ENCODE peak calls at places on chromosomes 13 and 19, in six cellular contexts. One of them, this sample, is unnamed.

GRCh38 chr13:45194081-45194939 is 6.5 kb downstream of the KCTD4 start:
- DNase-seq in thoracic aorta: no peak
- DNase-seq in mesendoderm: peak
- DNase-seq in neural progenitor cell: peak
- DNase-seq in psoas muscle: no peak
- DNase-seq in gastrocnemius medialis: no peak
- DNase-seq in this sample: no peak

GRCh38 chr13:41294914-41295313 is 16.2 kb upstream of the NAA16 start:
- DNase-seq in thoracic aorta: no peak
- DNase-seq in psoas muscle: no peak
- DNase-seq in gastrocnemius medialis: no peak
- DNase-seq in neural progenitor cell: no peak
- DNase-seq in mesendoderm: no peak
- DNase-seq in this sample: no peak

GRCh38 chr13:82661126-82661525 is 1221.1 kb downstream of the SLITRK1 start:
- DNase-seq in neural progenitor cell: no peak
- DNase-seq in mesendoderm: peak
- DNase-seq in psoas muscle: no peak
- DNase-seq in gastrocnemius medialis: no peak
- DNase-seq in thoracic aorta: no peak
- DNase-seq in this sample: no peak

GRCh38 chr13:110702591-110703526 is 3.1 kb downstream of the CARS2 start:
- DNase-seq in psoas muscle: peak
- DNase-seq in mesendoderm: no peak
- DNase-seq in neural progenitor cell: no peak
- DNase-seq in thoracic aorta: no peak
- DNase-seq in gastrocnemius medialis: peak
- DNase-seq in this sample: no peak

GRCh38 chr13:65605386-65605785 is 1624.8 kb downstream of the PCDH9 start:
- DNase-seq in gastrocnemius medialis: no peak
- DNase-seq in thoracic aorta: no peak
- DNase-seq in psoas muscle: no peak
- DNase-seq in mesendoderm: no peak
- DNase-seq in neural progenitor cell: no peak
- DNase-seq in this sample: no peak

GRCh38 chr19:29013325-29013724 is 199.6 kb downstream of the UQCRFS1 start:
- DNase-seq in psoas muscle: no peak
- DNase-seq in mesendoderm: peak
- DNase-seq in gastrocnemius medialis: no peak
- DNase-seq in neural progenitor cell: peak
- DNase-seq in thoracic aorta: no peak
- DNase-seq in this sample: no peak

GRCh38 chr13:110524484-110525254 is 36.9 kb downstream of the RAB20 start:
- DNase-seq in thoracic aorta: no peak
- DNase-seq in mesendoderm: no peak
- DNase-seq in psoas muscle: peak
- DNase-seq in neural progenitor cell: no peak
- DNase-seq in gastrocnemius medialis: peak
- DNase-seq in this sample: no peak

GRCh38 chr13:28299941-28300340 is 161.6 kb downstream of the PAN3 start:
- DNase-seq in mesendoderm: no peak
- DNase-seq in psoas muscle: no peak
- DNase-seq in neural progenitor cell: no peak
- DNase-seq in gastrocnemius medialis: no peak
- DNase-seq in thoracic aorta: no peak
- DNase-seq in this sample: no peak

GRCh38 chr19:55365245-55365644 is 2.2 kb upstream of the GARIN5B start:
- DNase-seq in psoas muscle: no peak
- DNase-seq in thoracic aorta: no peak
- DNase-seq in gastrocnemius medialis: no peak
- DNase-seq in neural progenitor cell: no peak
- DNase-seq in mesendoderm: no peak
- DNase-seq in this sample: no peak

GRCh38 chr13:107712145-107712544 is 503.2 kb downstream of the LIG4 start:
- DNase-seq in gastrocnemius medialis: no peak
- DNase-seq in psoas muscle: no peak
- DNase-seq in thoracic aorta: no peak
- DNase-seq in mesendoderm: no peak
- DNase-seq in neural progenitor cell: no peak
- DNase-seq in this sample: no peak

GRCh38 chr13:43916828-43917227 is 37.1 kb downstream of the LACC1 start:
- DNase-seq in thoracic aorta: no peak
- DNase-seq in neural progenitor cell: no peak
- DNase-seq in psoas muscle: no peak
- DNase-seq in mesendoderm: no peak
- DNase-seq in gastrocnemius medialis: no peak
- DNase-seq in this sample: no peak

GRCh38 chr13:59834801-59835200 is 328.9 kb downstream of the DIAPH3 start:
- DNase-seq in gastrocnemius medialis: no peak
- DNase-seq in neural progenitor cell: no peak
- DNase-seq in thoracic aorta: no peak
- DNase-seq in mesendoderm: no peak
- DNase-seq in psoas muscle: no peak
- DNase-seq in this sample: no peak

GRCh38 chr13:109669956-109670355 is 116.4 kb downstream of the IRS2 start:
- DNase-seq in mesendoderm: no peak
- DNase-seq in thoracic aorta: no peak
- DNase-seq in gastrocnemius medialis: no peak
- DNase-seq in psoas muscle: no peak
- DNase-seq in neural progenitor cell: no peak
- DNase-seq in this sample: no peak

GRCh38 chr19:35248310-35249145 is at the start of gene LSR:
- DNase-seq in neural progenitor cell: peak
- DNase-seq in thoracic aorta: no peak
- DNase-seq in psoas muscle: peak
- DNase-seq in mesendoderm: peak
- DNase-seq in gastrocnemius medialis: no peak
- DNase-seq in this sample: peak

GRCh38 chr19:13844130-13844631 is 32.8 kb upstream of the NANOS3 start:
- DNase-seq in thoracic aorta: no peak
- DNase-seq in mesendoderm: no peak
- DNase-seq in psoas muscle: no peak
- DNase-seq in gastrocnemius medialis: no peak
- DNase-seq in neural progenitor cell: no peak
- DNase-seq in this sample: no peak

GRCh38 chr19:6480843-6481415 is 658 bp downstream of the DENND1C start:
- DNase-seq in neural progenitor cell: no peak
- DNase-seq in thoracic aorta: no peak
- DNase-seq in mesendoderm: no peak
- DNase-seq in gastrocnemius medialis: no peak
- DNase-seq in psoas muscle: no peak
- DNase-seq in this sample: no peak

GRCh38 chr13:50889317-50889716 is 20.3 kb upstream of the RNASEH2B start:
- DNase-seq in mesendoderm: no peak
- DNase-seq in thoracic aorta: no peak
- DNase-seq in neural progenitor cell: no peak
- DNase-seq in psoas muscle: no peak
- DNase-seq in gastrocnemius medialis: no peak
- DNase-seq in this sample: no peak

GRCh38 chr13:21436582-21436981 is 22.5 kb downstream of the ZDHHC20 start:
- DNase-seq in neural progenitor cell: no peak
- DNase-seq in psoas muscle: no peak
- DNase-seq in thoracic aorta: no peak
- DNase-seq in gastrocnemius medialis: no peak
- DNase-seq in mesendoderm: no peak
- DNase-seq in this sample: no peak

GRCh38 chr19:48683349-48683748 is 10.5 kb upstream of the NTN5 start:
- DNase-seq in neural progenitor cell: no peak
- DNase-seq in gastrocnemius medialis: peak
- DNase-seq in thoracic aorta: no peak
- DNase-seq in mesendoderm: no peak
- DNase-seq in psoas muscle: peak
- DNase-seq in this sample: no peak

GRCh38 chr13:59229861-59230260 is 933.9 kb downstream of the DIAPH3 start:
- DNase-seq in mesendoderm: no peak
- DNase-seq in neural progenitor cell: no peak
- DNase-seq in gastrocnemius medialis: no peak
- DNase-seq in thoracic aorta: no peak
- DNase-seq in psoas muscle: no peak
- DNase-seq in this sample: no peak

GRCh38 chr13:60627071-60627686 is 230.2 kb downstream of the TDRD3 start:
- DNase-seq in mesendoderm: peak
- DNase-seq in neural progenitor cell: peak
- DNase-seq in gastrocnemius medialis: no peak
- DNase-seq in psoas muscle: no peak
- DNase-seq in thoracic aorta: no peak
- DNase-seq in this sample: no peak

GRCh38 chr19:16902545-16902944 is 13.7 kb downstream of the F2RL3 start:
- DNase-seq in gastrocnemius medialis: no peak
- DNase-seq in neural progenitor cell: no peak
- DNase-seq in psoas muscle: no peak
- DNase-seq in mesendoderm: no peak
- DNase-seq in thoracic aorta: no peak
- DNase-seq in this sample: no peak

GRCh38 chr19:16904599-16904998 is 15.8 kb downstream of the F2RL3 start:
- DNase-seq in psoas muscle: no peak
- DNase-seq in neural progenitor cell: no peak
- DNase-seq in thoracic aorta: no peak
- DNase-seq in gastrocnemius medialis: no peak
- DNase-seq in mesendoderm: no peak
- DNase-seq in this sample: no peak

GRCh38 chr19:16899566-16900075 is 10.8 kb downstream of the F2RL3 start:
- DNase-seq in neural progenitor cell: peak
- DNase-seq in thoracic aorta: no peak
- DNase-seq in gastrocnemius medialis: no peak
- DNase-seq in psoas muscle: no peak
- DNase-seq in mesendoderm: peak
- DNase-seq in this sample: no peak

GRCh38 chr19:16903347-16903746 is 14.5 kb downstream of the F2RL3 start:
- DNase-seq in neural progenitor cell: no peak
- DNase-seq in mesendoderm: no peak
- DNase-seq in psoas muscle: no peak
- DNase-seq in thoracic aorta: no peak
- DNase-seq in gastrocnemius medialis: no peak
- DNase-seq in this sample: no peak

GRCh38 chr19:16901491-16902175 is 12.8 kb downstream of the F2RL3 start:
- DNase-seq in gastrocnemius medialis: no peak
- DNase-seq in thoracic aorta: no peak
- DNase-seq in mesendoderm: no peak
- DNase-seq in neural progenitor cell: peak
- DNase-seq in psoas muscle: no peak
- DNase-seq in this sample: no peak
- H3K27ac ChIP-seq in gastrocnemius medialis: no peak
- H3K27ac ChIP-seq in thoracic aorta: no peak
- H3K27ac ChIP-seq in mesendoderm: no peak
- H3K27ac ChIP-seq in neural progenitor cell: no peak
- H3K27ac ChIP-seq in psoas muscle: no peak
- H3K27ac ChIP-seq in this sample: no peak

DNA sequence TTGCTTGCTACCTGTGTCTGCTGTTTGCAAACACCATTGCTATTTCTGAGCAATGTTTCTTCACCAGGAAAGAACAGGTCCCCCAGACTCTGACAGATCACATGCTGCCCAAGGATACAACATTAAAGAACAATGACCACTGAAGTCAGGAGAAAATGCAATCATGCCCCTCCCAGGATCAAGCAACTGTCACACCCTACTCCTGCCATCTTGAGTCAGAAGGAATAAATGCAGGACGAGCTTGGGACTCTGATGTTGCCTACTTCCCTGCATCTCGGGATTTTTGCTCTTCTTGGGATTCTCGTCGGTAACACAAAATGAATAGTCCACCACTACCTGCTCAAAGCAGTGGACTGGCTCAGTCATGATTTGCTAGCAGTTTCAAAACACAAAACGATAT is 490.6 kb downstream of the COG6 start:
- DNase-seq in mesendoderm: peak
- DNase-seq in thoracic aorta: no peak
- DNase-seq in psoas muscle: no peak
- DNase-seq in neural progenitor cell: peak
- DNase-seq in gastrocnemius medialis: no peak
- DNase-seq in this sample: no peak
- H3K27ac ChIP-seq in mesendoderm: no peak
- H3K27ac ChIP-seq in thoracic aorta: no peak
- H3K27ac ChIP-seq in psoas muscle: no peak
- H3K27ac ChIP-seq in neural progenitor cell: no peak
- H3K27ac ChIP-seq in gastrocnemius medialis: no peak
- H3K27ac ChIP-seq in this sample: no peak

GRCh38 chr13:83794627-83795026 is 87.6 kb downstream of the SLITRK1 start:
- DNase-seq in psoas muscle: no peak
- DNase-seq in gastrocnemius medialis: no peak
- DNase-seq in thoracic aorta: no peak
- DNase-seq in neural progenitor cell: no peak
- DNase-seq in mesendoderm: no peak
- DNase-seq in this sample: no peak
- H3K27ac ChIP-seq in psoas muscle: no peak
- H3K27ac ChIP-seq in gastrocnemius medialis: no peak
- H3K27ac ChIP-seq in thoracic aorta: no peak
- H3K27ac ChIP-seq in neural progenitor cell: no peak
- H3K27ac ChIP-seq in mesendoderm: no peak
- H3K27ac ChIP-seq in this sample: no peak

DNA sequence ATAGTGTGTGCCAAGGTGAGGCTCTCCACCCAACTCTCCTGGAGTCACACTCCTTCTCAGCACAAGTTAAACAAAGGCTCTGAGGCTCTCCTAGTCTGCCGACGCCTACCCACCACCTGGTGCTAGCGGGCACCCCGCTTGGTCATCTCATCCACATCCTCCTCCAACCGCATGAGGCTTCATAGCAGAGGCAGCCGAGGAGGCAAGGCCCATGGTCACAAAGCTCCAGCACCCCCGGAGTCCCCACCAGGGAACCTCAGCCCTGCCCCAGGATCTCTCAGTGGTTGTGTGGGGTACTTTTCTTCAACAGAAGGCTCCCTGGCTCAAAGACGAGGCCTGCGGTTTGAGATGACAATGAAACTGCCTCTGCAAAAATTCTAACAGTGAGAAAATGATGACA is 43.0 kb downstream of the STK24 start:
- DNase-seq in mesendoderm: no peak
- DNase-seq in gastrocnemius medialis: no peak
- DNase-seq in psoas muscle: no peak
- DNase-seq in thoracic aorta: no peak
- DNase-seq in neural progenitor cell: no peak
- DNase-seq in this sample: no peak
- H3K27ac ChIP-seq in mesendoderm: no peak
- H3K27ac ChIP-seq in gastrocnemius medialis: no peak
- H3K27ac ChIP-seq in psoas muscle: no peak
- H3K27ac ChIP-seq in thoracic aorta: no peak
- H3K27ac ChIP-seq in neural progenitor cell: no peak
- H3K27ac ChIP-seq in this sample: peak

GRCh38 chr13:63408227-63409202 is 1992.9 kb upstream of the PCDH20 start:
- DNase-seq in mesendoderm: peak
- DNase-seq in thoracic aorta: no peak
- DNase-seq in psoas muscle: no peak
- DNase-seq in neural progenitor cell: peak
- DNase-seq in gastrocnemius medialis: no peak
- DNase-seq in this sample: no peak
- H3K27ac ChIP-seq in mesendoderm: no peak
- H3K27ac ChIP-seq in thoracic aorta: no peak
- H3K27ac ChIP-seq in psoas muscle: no peak
- H3K27ac ChIP-seq in neural progenitor cell: no peak
- H3K27ac ChIP-seq in gastrocnemius medialis: no peak
- H3K27ac ChIP-seq in this sample: no peak

This sample was measured in epithelial cell of prostate.